ENCODE peak calls at places on chromosome 15, in seven cellular contexts. N is D341Med, H is HEK293T, M is C1 segment of cervical spinal cord, A is RWPE1, C is iris pigment epithelial cell, D is WTC11. T is an unnamed sample.

GRCh38 chr15:25797511-25798206 is 65.5 kb downstream of the ATP10A start:
- DNase-seq in C (no peak), N (peak), M (no peak), A (no peak), H (no peak), D (no peak), T (no peak)

GRCh38 chr15:63274427-63274826 is 3.0 kb upstream of the APH1B start:
- DNase-seq in A (no peak), N (no peak), H (no peak), M (no peak), D (peak), C (no peak), T (no peak)

GRCh38 chr15:98085003-98085639 is 124.6 kb downstream of the ARRDC4 start:
- DNase-seq in D (no peak), A (peak), N (peak), M (no peak), C (peak), H (peak), T (no peak)

GRCh38 chr15:82613764-82614163 is 33.4 kb downstream of the CPEB1 start:
- DNase-seq in H (no peak), M (no peak), A (no peak), C (no peak), N (peak), D (no peak), T (no peak)

GRCh38 chr15:41331833-41332787 is at the start of gene OIP5:
- DNase-seq in A (peak), M (peak), C (peak), D (peak), N (peak), H (peak), T (peak)

GRCh38 chr15:101435761-101436160 is 53.7 kb downstream of the PCSK6 start:
- DNase-seq in N (peak), C (no peak), A (no peak), M (no peak), H (no peak), D (no peak), T (no peak)

GRCh38 chr15:41870689-41871081 is 23.2 kb downstream of the SPTBN5 start:
- DNase-seq in A (peak), M (no peak), H (no peak), C (peak), N (no peak), D (no peak), T (no peak)

GRCh38 chr15:74627766-74628165 is 12.1 kb downstream of the CLK3 start:
- DNase-seq in D (no peak), H (no peak), M (no peak), N (no peak), C (no peak), A (no peak), T (no peak)

GRCh38 chr15:41965441-41966413 is 6.6 kb downstream of the EHD4 start:
- DNase-seq in M (no peak), A (no peak), N (no peak), D (no peak), H (no peak), C (no peak), T (no peak)

GRCh38 chr15:73965094-73965729 is 26.9 kb downstream of the STOML1 start:
- DNase-seq in D (peak), A (no peak), N (no peak), H (peak), C (no peak), M (no peak), T (no peak)

GRCh38 chr15:92365816-92366215 is 27.9 kb upstream of the ST8SIA2 start:
- DNase-seq in C (no peak), A (no peak), H (no peak), M (no peak), N (no peak), D (no peak), T (no peak)

GRCh38 chr15:77874071-77874470 is 203.4 kb downstream of the TBC1D2B start:
- DNase-seq in C (no peak), D (no peak), H (no peak), M (no peak), A (no peak), N (no peak), T (no peak)

GRCh38 chr15:59413577-59413976 is 24.4 kb upstream of the FAM81A start:
- DNase-seq in D (no peak), M (no peak), C (no peak), H (no peak), N (no peak), A (no peak), T (no peak)

GRCh38 chr15:96064351-96064756 is 266.1 kb upstream of the NR2F2 start:
- DNase-seq in C (peak), M (no peak), D (no peak), N (no peak), H (no peak), A (peak), T (no peak)

GRCh38 chr15:38885477-38885952 is 320.9 kb upstream of the RASGRP1 start:
- DNase-seq in N (no peak), M (no peak), C (no peak), A (no peak), H (no peak), D (no peak), T (no peak)

GRCh38 chr15:45126535-45127158 is 3.0 kb downstream of the DUOXA1 start:
- DNase-seq in M (no peak), D (no peak), C (peak), N (peak), A (no peak), H (peak), T (no peak)

GRCh38 chr15:50315814-50316630 is 39.0 kb downstream of the GABPB1 start:
- DNase-seq in H (peak), M (no peak), D (no peak), C (peak), A (peak), N (peak), T (no peak)

GRCh38 chr15:83310521-83311456 is 26.3 kb upstream of the BNC1 start:
- DNase-seq in M (no peak), A (no peak), N (no peak), C (peak), H (no peak), D (no peak), T (no peak)

GRCh38 chr15:41932101-41932500 is 38.2 kb upstream of the SPTBN5 start:
- DNase-seq in H (no peak), N (no peak), C (no peak), M (no peak), A (no peak), D (no peak), T (no peak)

T was measured in anterior cingulate cortex.